ENCODE peak calls at places on chromosomes 12 and 14, in five cellular contexts. One of them, this sample, is unnamed.
A peak's percentile ranks its signal among the peaks of the same experiment; 100 is the strongest.

GRCh38 chr12:43812926-43813325 is 6.8 kb upstream of the TWF1 start:
- DNase-seq in neuronal stem cell: no peak
- DNase-seq in mesenchymal stem cell: no peak
- DNase-seq in IMR-90: peak; percentile 53
- DNase-seq in H9: no peak
- DNase-seq in this sample: no peak

GRCh38 chr12:82124711-82125110 is 233.5 kb downstream of the CCDC59 start:
- DNase-seq in H9: no peak
- DNase-seq in IMR-90: no peak
- DNase-seq in mesenchymal stem cell: no peak
- DNase-seq in neuronal stem cell: no peak
- DNase-seq in this sample: no peak

GRCh38 chr12:80064951-80065350 is 34.4 kb upstream of the OTOGL start:
- DNase-seq in mesenchymal stem cell: no peak
- DNase-seq in IMR-90: no peak
- DNase-seq in neuronal stem cell: no peak
- DNase-seq in H9: no peak
- DNase-seq in this sample: no peak

GRCh38 chr12:27382126-27382795 is 49.6 kb downstream of the BMAL2 start:
- DNase-seq in H9: no peak
- DNase-seq in neuronal stem cell: no peak
- DNase-seq in mesenchymal stem cell: peak; percentile 4
- DNase-seq in IMR-90: no peak
- DNase-seq in this sample: no peak

GRCh38 chr12:52613363-52614030 is 4.9 kb downstream of the KRT73 start:
- DNase-seq in H9: peak; percentile 24
- DNase-seq in mesenchymal stem cell: no peak
- DNase-seq in IMR-90: no peak
- DNase-seq in neuronal stem cell: no peak
- DNase-seq in this sample: no peak

GRCh38 chr12:12599750-12600643 is 11.7 kb upstream of the CREBL2 start:
- DNase-seq in H9: no peak
- DNase-seq in neuronal stem cell: no peak
- DNase-seq in IMR-90: no peak
- DNase-seq in mesenchymal stem cell: no peak
- DNase-seq in this sample: no peak

GRCh38 chr12:47296828-47297227 is 217.1 kb upstream of the AMIGO2 start:
- DNase-seq in H9: no peak
- DNase-seq in mesenchymal stem cell: no peak
- DNase-seq in IMR-90: no peak
- DNase-seq in neuronal stem cell: no peak
- DNase-seq in this sample: no peak

GRCh38 chr12:124517260-124518050 is 50.0 kb downstream of the NCOR2 start:
- DNase-seq in mesenchymal stem cell: no peak
- DNase-seq in H9: no peak
- DNase-seq in neuronal stem cell: no peak
- DNase-seq in IMR-90: peak; percentile 38
- DNase-seq in this sample: no peak

GRCh38 chr14:54570651-54571415 is 3.9 kb downstream of the SAMD4A start:
- DNase-seq in mesenchymal stem cell: peak; percentile 91
- DNase-seq in IMR-90: peak; percentile 95
- DNase-seq in neuronal stem cell: no peak
- DNase-seq in H9: no peak
- DNase-seq in this sample: no peak

GRCh38 chr12:123532808-123533649 is 490 bp downstream of the RILPL1 start:
- DNase-seq in H9: peak; percentile 66
- DNase-seq in mesenchymal stem cell: peak; percentile 68
- DNase-seq in neuronal stem cell: peak; percentile 58
- DNase-seq in IMR-90: peak; percentile 24
- DNase-seq in this sample: peak; percentile 65

DNA sequence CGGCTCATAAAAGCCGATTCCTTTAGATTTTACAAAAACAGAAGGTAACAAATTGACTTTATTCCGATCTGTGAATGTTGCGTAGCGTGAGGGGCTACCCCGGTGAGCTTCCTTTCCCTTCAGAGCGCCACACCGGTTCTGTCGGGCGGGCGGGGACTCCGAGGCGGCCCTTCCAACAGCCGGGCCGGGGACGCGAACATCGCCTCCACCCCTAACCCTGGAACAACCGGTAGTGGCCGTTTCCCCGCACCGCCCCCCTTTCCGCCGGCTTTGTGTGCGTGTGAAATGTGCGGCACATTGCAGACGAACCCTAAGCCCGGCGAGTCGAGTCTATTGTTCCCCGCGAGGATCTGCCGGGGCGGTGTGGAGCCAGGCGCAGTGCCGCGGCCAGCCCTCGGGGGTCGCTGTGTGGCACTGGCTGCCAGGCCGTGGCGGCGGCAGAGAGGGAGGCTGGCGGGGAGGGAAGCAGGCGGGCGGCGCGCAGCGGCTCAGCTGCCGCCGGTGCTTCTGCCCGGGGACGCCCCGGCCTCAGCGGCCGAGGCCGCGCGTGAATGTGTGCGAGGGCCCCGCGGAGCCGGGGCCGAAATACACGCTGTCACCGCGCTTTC is 777 bp upstream of the ARID2 start:
- DNase-seq in mesenchymal stem cell: peak; percentile 97
- DNase-seq in H9: peak; percentile 98
- DNase-seq in IMR-90: peak; percentile 96
- DNase-seq in neuronal stem cell: peak; percentile 96
- DNase-seq in this sample: peak; percentile 98
- H3K18ac ChIP-seq in mesenchymal stem cell: peak overlapping the region; percentile 43
- H3K18ac ChIP-seq in H9: no peak overlapping the region
- H3K18ac ChIP-seq in IMR-90: peak overlapping the region; percentile 21
- H3K18ac ChIP-seq in neuronal stem cell: peak overlapping the region; percentile 100
- H3K18ac ChIP-seq in this sample: peak overlapping the region; percentile 99

DNA sequence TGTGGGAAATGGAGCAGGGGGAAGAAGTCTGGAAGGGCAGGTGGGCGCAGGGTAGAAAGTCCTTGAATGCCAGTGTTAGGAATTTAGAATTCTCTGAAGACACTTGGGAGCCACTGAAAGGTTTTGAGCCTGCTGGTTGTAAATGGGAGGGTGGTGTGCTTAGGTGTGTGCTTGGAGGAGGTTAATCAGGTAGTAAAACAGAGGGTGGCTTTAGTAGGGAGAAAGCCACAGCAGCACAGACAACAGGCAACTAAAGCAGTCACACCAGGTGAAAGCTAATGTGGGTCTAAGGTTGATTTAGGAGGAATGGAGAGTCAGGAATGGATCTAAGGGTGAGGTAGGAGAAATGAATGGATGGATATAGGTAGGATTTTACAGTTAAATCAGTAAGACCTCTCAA is 385.0 kb downstream of the ZFP36L1 start:
- DNase-seq in mesenchymal stem cell: no peak
- DNase-seq in neuronal stem cell: no peak
- DNase-seq in IMR-90: no peak
- DNase-seq in H9: no peak
- DNase-seq in this sample: no peak
- H3K4ac ChIP-seq in mesenchymal stem cell: peak overlapping the region; percentile 20
- H3K4ac ChIP-seq in neuronal stem cell: no peak overlapping the region
- H3K4ac ChIP-seq in IMR-90: peak overlapping the region; percentile 7
- H3K4ac ChIP-seq in H9: no peak overlapping the region
- H3K4ac ChIP-seq in this sample: no peak overlapping the region

DNA sequence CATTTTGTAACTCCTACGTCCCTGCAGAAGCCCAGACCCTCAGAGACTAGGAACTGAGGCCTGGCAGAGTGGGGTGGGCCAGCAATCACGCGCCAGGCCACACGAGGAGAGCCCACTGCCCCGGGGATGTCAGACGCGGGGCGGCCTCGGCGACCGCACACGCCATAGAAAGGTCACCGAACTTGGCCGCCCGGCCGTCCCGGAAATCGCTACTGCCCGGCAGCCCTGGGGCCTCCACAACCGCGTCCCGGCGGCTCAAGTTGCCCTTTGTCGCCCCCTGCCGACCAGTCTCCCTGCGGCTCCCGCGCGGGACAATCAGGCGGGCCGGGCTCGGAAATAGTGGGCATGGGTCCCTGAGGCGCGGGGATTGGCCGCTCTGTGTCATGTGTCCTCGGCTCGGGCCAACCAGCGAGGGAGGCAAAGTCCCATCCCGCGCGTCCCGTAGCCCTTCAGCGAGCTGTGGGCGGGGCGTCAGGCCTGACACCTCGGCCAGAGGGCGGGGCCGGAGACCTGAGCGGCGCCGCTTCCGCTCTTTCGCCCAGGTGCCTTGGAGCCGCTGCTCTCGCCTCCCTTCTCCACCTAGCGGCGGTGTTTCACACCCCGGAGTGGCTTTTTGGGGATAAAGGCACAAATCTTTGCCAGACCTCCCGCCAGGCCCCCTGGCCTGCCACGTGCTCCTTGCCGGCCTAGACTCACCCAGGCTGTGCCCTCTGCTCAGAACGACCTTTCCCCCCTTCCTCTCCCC is 33.4 kb upstream of the DEGS2 start:
- DNase-seq in neuronal stem cell: peak; percentile 99
- DNase-seq in mesenchymal stem cell: peak; percentile 96
- DNase-seq in H9: peak; percentile 100
- DNase-seq in IMR-90: peak; percentile 91
- DNase-seq in this sample: peak; percentile 99
- H3K18ac ChIP-seq in neuronal stem cell: peak overlapping the region; percentile 93
- H3K18ac ChIP-seq in mesenchymal stem cell: peak overlapping the region; percentile 98
- H3K18ac ChIP-seq in H9: peak overlapping the region; percentile 90
- H3K18ac ChIP-seq in IMR-90: peak overlapping the region; percentile 87
- H3K18ac ChIP-seq in this sample: peak overlapping the region; percentile 70

GRCh38 chr12:57772429-57773322 is at the start of gene EEF1AKMT3:
- DNase-seq in H9: no peak
- DNase-seq in IMR-90: peak; percentile 35
- DNase-seq in mesenchymal stem cell: peak; percentile 79
- DNase-seq in neuronal stem cell: no peak
- DNase-seq in this sample: no peak

GRCh38 chr12:57769594-57769993 is 2.3 kb downstream of the METTL1 start:
- DNase-seq in H9: no peak
- DNase-seq in mesenchymal stem cell: no peak
- DNase-seq in IMR-90: no peak
- DNase-seq in neuronal stem cell: no peak
- DNase-seq in this sample: no peak

GRCh38 chr12:57770734-57771133 is 1.2 kb downstream of the METTL1 start:
- DNase-seq in neuronal stem cell: no peak
- DNase-seq in H9: no peak
- DNase-seq in mesenchymal stem cell: no peak
- DNase-seq in IMR-90: no peak
- DNase-seq in this sample: no peak

GRCh38 chr12:57771271-57771872 is 533 bp downstream of the METTL1 start:
- DNase-seq in H9: peak; percentile 96
- DNase-seq in neuronal stem cell: peak; percentile 88
- DNase-seq in IMR-90: peak; percentile 90
- DNase-seq in mesenchymal stem cell: peak; percentile 94
- DNase-seq in this sample: peak; percentile 97

GRCh38 chr12:57771873-57772428 is at the start of gene METTL1:
- DNase-seq in mesenchymal stem cell: peak; percentile 98
- DNase-seq in neuronal stem cell: peak; percentile 96
- DNase-seq in IMR-90: peak; percentile 97
- DNase-seq in H9: peak; percentile 99
- DNase-seq in this sample: peak; percentile 99
- H3K4ac ChIP-seq in mesenchymal stem cell: peak within 1 kb of the TSS; percentile 97
- H3K4ac ChIP-seq in neuronal stem cell: no peak within 1 kb of the TSS
- H3K4ac ChIP-seq in IMR-90: peak within 1 kb of the TSS; percentile 98
- H3K4ac ChIP-seq in H9: no peak within 1 kb of the TSS
- H3K4ac ChIP-seq in this sample: peak within 1 kb of the TSS; percentile 60

GRCh38 chr12:131574397-131574775 is 136.5 kb upstream of the SFSWAP start:
- DNase-seq in mesenchymal stem cell: no peak
- DNase-seq in IMR-90: no peak
- DNase-seq in neuronal stem cell: no peak
- DNase-seq in H9: no peak
- DNase-seq in this sample: no peak
- H3K18ac ChIP-seq in mesenchymal stem cell: no peak overlapping the region
- H3K18ac ChIP-seq in IMR-90: no peak overlapping the region
- H3K18ac ChIP-seq in neuronal stem cell: peak overlapping the region; percentile 22
- H3K18ac ChIP-seq in H9: no peak overlapping the region
- H3K18ac ChIP-seq in this sample: no peak overlapping the region

DNA sequence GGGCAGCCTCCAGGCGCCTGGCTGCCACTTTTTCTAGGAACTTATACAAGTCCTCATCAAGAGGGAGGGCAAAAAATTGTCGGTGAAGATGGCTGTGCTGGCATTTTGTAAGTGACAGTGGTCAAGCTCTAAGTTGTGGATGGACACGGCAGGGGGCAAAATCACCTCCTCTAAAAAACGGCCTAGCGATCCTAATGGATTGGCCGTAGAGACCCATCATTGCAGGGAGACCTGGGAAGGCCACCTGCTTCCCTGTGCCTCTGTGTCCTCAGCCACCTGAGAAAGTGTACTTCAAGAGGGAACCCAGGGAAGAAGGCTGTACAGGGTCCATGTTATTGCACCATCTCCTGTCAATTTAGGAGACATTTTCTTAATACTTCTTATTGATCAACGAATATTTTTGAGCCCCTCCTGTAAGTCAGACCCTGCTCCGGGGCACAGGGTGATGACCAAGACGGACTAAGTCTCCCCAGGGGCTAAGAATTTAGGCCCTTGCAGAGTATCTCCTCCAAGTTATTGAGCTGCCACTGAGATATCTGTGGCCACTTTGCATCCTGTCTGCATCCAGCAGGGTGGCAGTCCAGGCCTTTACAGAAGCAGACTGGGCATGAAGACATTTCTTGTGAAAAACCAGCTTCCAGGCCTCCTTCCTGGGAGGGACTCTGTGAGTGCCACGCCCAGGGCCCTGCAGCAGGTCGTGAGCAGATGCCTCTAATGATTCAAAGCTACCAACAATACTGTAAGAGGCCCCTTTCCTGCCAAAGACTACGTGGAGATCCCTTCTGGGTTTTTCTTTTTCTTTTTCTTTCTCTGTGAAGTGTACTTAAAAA is 40.5 kb downstream of the PSMA6 start:
- DNase-seq in H9: no peak
- DNase-seq in neuronal stem cell: no peak
- DNase-seq in mesenchymal stem cell: peak; percentile 24
- DNase-seq in IMR-90: no peak
- DNase-seq in this sample: no peak
- H3K4ac ChIP-seq in H9: no peak overlapping the region
- H3K4ac ChIP-seq in neuronal stem cell: no peak overlapping the region
- H3K4ac ChIP-seq in mesenchymal stem cell: peak overlapping the region; percentile 32
- H3K4ac ChIP-seq in IMR-90: no peak overlapping the region
- H3K4ac ChIP-seq in this sample: no peak overlapping the region

This sample was measured in mesendoderm.